ENCODE peak calls at places on chromosome 6, in eight cellular contexts. M is sigmoid colon, S is mucosa of descending colon, Q is AG09309, I is fibroblast of villous mesenchyme, W is HL-60, G is neural crest cell, E is colonic mucosa. C is an unnamed sample.

GRCh38 chr6:70369332-70369950 is 43.9 kb upstream of the FAM135A start:
- DNase-seq in E (peak), I (peak), S (peak), W (peak), Q (peak), M (peak), G (peak), C (peak)

GRCh38 chr6:88569959-88570358 is 393.5 kb downstream of the RNGTT start:
- DNase-seq in E (no peak), G (no peak), S (no peak), Q (no peak), M (no peak), I (no peak), W (no peak), C (no peak)

GRCh38 chr6:43728586-43728985 is 41.0 kb upstream of the MRPS18A start:
- DNase-seq in Q (no peak), G (no peak), E (no peak), W (no peak), I (no peak), S (no peak), M (peak), C (no peak)

GRCh38 chr6:14396826-14397517 is 279.4 kb downstream of the CD83 start:
- DNase-seq in I (no peak), M (no peak), W (no peak), G (no peak), S (no peak), Q (no peak), E (no peak), C (no peak)

GRCh38 chr6:22068561-22069346 is 228.1 kb downstream of the PRL start:
- DNase-seq in I (no peak), M (no peak), S (no peak), Q (no peak), G (no peak), W (no peak), E (no peak), C (no peak)

GRCh38 chr6:37190159-37190535 is 20.2 kb downstream of the PIM1 start:
- DNase-seq in G (no peak), M (no peak), E (no peak), I (peak), S (no peak), W (no peak), Q (no peak), C (no peak)

GRCh38 chr6:31658983-31659648 is 1.5 kb downstream of the C6orf47 start:
- DNase-seq in E (no peak), M (no peak), I (no peak), G (no peak), Q (no peak), W (no peak), S (no peak), C (no peak)

GRCh38 chr6:17448165-17448564 is 54.8 kb downstream of the CAP2 start:
- DNase-seq in W (no peak), S (no peak), Q (no peak), E (no peak), I (no peak), G (no peak), M (no peak), C (no peak)

GRCh38 chr6:18362058-18362561 is 25.0 kb upstream of the RNF144B start:
- DNase-seq in E (no peak), I (peak), Q (peak), W (no peak), G (no peak), M (no peak), S (no peak), C (no peak)

GRCh38 chr6:44157152-44157521 is 1.5 kb upstream of the CAPN11 start:
- DNase-seq in W (no peak), S (no peak), M (no peak), E (no peak), I (no peak), Q (no peak), G (no peak), C (no peak)

GRCh38 chr6:108581932-108582500 is 21.3 kb downstream of the FOXO3 start:
- DNase-seq in S (no peak), M (no peak), E (no peak), Q (no peak), I (peak), W (no peak), G (no peak), C (no peak)

GRCh38 chr6:48474764-48475674 is 364.0 kb upstream of the PTCHD4 start:
- DNase-seq in S (no peak), M (no peak), W (no peak), G (no peak), I (no peak), E (no peak), Q (no peak), C (no peak)

GRCh38 chr6:17984822-17985660 is 2.4 kb downstream of the KIF13A start:
- DNase-seq in W (no peak), S (no peak), E (no peak), I (peak), Q (no peak), M (no peak), G (no peak), C (no peak)

GRCh38 chr6:105259912-105260889 is 80.4 kb upstream of the POPDC3 start:
- DNase-seq in S (no peak), M (no peak), E (no peak), Q (no peak), I (no peak), G (no peak), W (no peak), C (no peak)

GRCh38 chr6:130293800-130294199 is 71.0 kb upstream of the SAMD3 start:
- DNase-seq in W (peak), E (peak), I (peak), G (peak), M (no peak), Q (peak), S (no peak), C (peak)

GRCh38 chr6:8219352-8219943 is 117.1 kb upstream of the EEF1E1 start:
- DNase-seq in I (peak), E (peak), M (no peak), Q (peak), G (peak), W (peak), S (no peak), C (no peak)

GRCh38 chr6:20708367-20709124 is 174.3 kb downstream of the CDKAL1 start:
- DNase-seq in Q (no peak), M (no peak), I (peak), E (no peak), G (no peak), S (no peak), W (no peak), C (no peak)

GRCh38 chr6:66134021-66134420 is 427.0 kb upstream of the EYS start:
- DNase-seq in M (no peak), Q (no peak), W (no peak), E (no peak), I (no peak), S (no peak), G (no peak), C (no peak)

GRCh38 chr6:71294121-71294523 is 5.5 kb downstream of the OGFRL1 start:
- DNase-seq in M (no peak), G (no peak), S (no peak), E (no peak), W (no peak), Q (peak), I (peak), C (no peak)

GRCh38 chr6:89797317-89797716 is 22.3 kb downstream of the MDN1 start:
- DNase-seq in W (no peak), M (no peak), S (no peak), E (no peak), G (no peak), I (no peak), Q (peak), C (no peak)

GRCh38 chr6:130313206-130313605 is 52.6 kb upstream of the TMEM200A start:
- DNase-seq in W (no peak), S (no peak), E (no peak), M (no peak), Q (no peak), I (no peak), G (no peak), C (no peak)

GRCh38 chr6:28580484-28580883 is 54.8 kb downstream of the GPX5 start:
- DNase-seq in I (no peak), S (no peak), G (no peak), M (no peak), E (no peak), W (no peak), Q (no peak), C (no peak)

GRCh38 chr6:107458687-107459282 is 579 bp downstream of the PDSS2 start:
- DNase-seq in Q (no peak), I (peak), S (no peak), M (no peak), W (no peak), G (no peak), E (no peak), C (peak)

GRCh38 chr6:16684896-16685554 is 76.2 kb downstream of the ATXN1 start:
- DNase-seq in G (no peak), S (no peak), M (no peak), Q (peak), E (no peak), I (no peak), W (no peak), C (no peak)

GRCh38 chr6:14286144-14286543 is 168.6 kb downstream of the CD83 start:
- DNase-seq in E (no peak), M (no peak), I (peak), G (no peak), Q (peak), W (no peak), S (no peak), C (no peak)

GRCh38 chr6:39107034-39107433 is 8.0 kb downstream of the SAYSD1 start:
- DNase-seq in Q (no peak), E (no peak), S (no peak), M (no peak), I (no peak), W (no peak), G (no peak), C (no peak)

GRCh38 chr6:132816665-132817064 is 2.3 kb downstream of the RPS12 start:
- DNase-seq in G (no peak), Q (no peak), S (no peak), W (no peak), I (no peak), M (no peak), E (no peak), C (no peak)

GRCh38 chr6:106187424-106187982 is 101.4 kb downstream of the PRDM1 start:
- DNase-seq in I (no peak), M (no peak), E (no peak), Q (no peak), S (no peak), W (no peak), G (no peak), C (no peak)

GRCh38 chr6:149766156-149766768 is 16.7 kb downstream of the PCMT1 start:
- DNase-seq in G (no peak), I (peak), W (no peak), E (peak), M (no peak), S (no peak), Q (peak), C (no peak)

GRCh38 chr6:47047479-47048411 is 5.6 kb upstream of the ADGRF1 start:
- DNase-seq in E (peak), I (peak), Q (peak), G (peak), S (peak), M (no peak), W (peak), C (peak)

GRCh38 chr6:95819939-95820338 is 195.8 kb upstream of the FUT9 start:
- DNase-seq in G (no peak), M (no peak), I (no peak), W (no peak), S (no peak), E (no peak), Q (no peak), C (no peak)
- TF ChIP-seq CTCF in G (peak), M (no peak), I (no peak), W (no peak), S (no peak), E (no peak), Q (no peak), C (no peak)

GRCh38 chr6:9581155-9581554 is 833.7 kb downstream of the TFAP2A start:
- DNase-seq in Q (no peak), E (no peak), G (no peak), W (no peak), I (no peak), M (no peak), S (no peak), C (no peak)

DNA sequence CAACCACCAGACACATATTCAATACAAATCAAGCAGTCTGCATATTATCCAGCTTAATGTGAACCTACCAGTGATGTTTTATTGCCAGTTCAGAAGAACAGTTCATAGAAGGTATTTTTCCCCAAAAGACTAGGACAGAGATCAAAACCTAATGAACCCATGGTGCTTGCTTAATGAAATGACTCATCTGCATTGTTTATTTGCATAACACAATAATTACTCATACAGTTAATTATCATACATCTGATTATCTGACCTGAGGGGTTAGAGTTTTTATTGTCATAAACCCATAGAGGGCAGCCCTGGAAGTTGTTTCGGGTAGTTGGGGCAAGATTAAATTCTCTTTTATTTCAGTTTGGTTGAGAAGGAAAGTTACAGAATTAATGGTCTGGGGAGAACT is 830.9 kb downstream of the TFAP2A start:
- DNase-seq in Q (no peak), S (no peak), M (no peak), E (no peak), I (peak), G (no peak), W (no peak), C (no peak)
- TF ChIP-seq CTCF in Q (no peak), S (no peak), M (no peak), E (no peak), I (no peak), G (no peak), W (no peak), C (no peak)

GRCh38 chr6:163460307-163460782 is 45.8 kb downstream of the QKI start:
- DNase-seq in M (no peak), S (no peak), I (peak), Q (no peak), E (no peak), W (no peak), G (no peak), C (no peak)

GRCh38 chr6:163459007-163459406 is 44.5 kb downstream of the QKI start:
- DNase-seq in W (no peak), E (no peak), S (no peak), I (no peak), M (no peak), Q (no peak), G (no peak), C (no peak)

GRCh38 chr6:163455553-163455952 is 41.0 kb downstream of the QKI start:
- DNase-seq in W (no peak), E (no peak), G (no peak), M (no peak), I (no peak), Q (no peak), S (no peak), C (no peak)

GRCh38 chr6:163459536-163459935 is 45.0 kb downstream of the QKI start:
- DNase-seq in S (no peak), Q (no peak), G (no peak), W (no peak), E (no peak), I (peak), M (no peak), C (no peak)

GRCh38 chr6:163457637-163458561 is 43.4 kb downstream of the QKI start:
- DNase-seq in Q (peak), M (no peak), I (peak), W (peak), G (no peak), S (no peak), E (no peak), C (no peak)
- TF ChIP-seq CTCF in Q (no peak), M (no peak), I (no peak), W (no peak), G (no peak), S (no peak), E (no peak), C (no peak)

GRCh38 chr6:166515072-166515810 is 71.2 kb downstream of the RAMACL start:
- DNase-seq in W (no peak), G (no peak), Q (peak), E (no peak), S (no peak), I (peak), M (no peak), C (peak)
- TF ChIP-seq CTCF in W (no peak), G (no peak), Q (peak), E (no peak), S (no peak), I (peak), M (peak), C (no peak)

GRCh38 chr6:138372711-138373463 is 4.8 kb upstream of the SMIM28 start:
- DNase-seq in G (no peak), S (no peak), I (no peak), E (no peak), Q (no peak), M (no peak), W (no peak), C (no peak)
- TF ChIP-seq CTCF in G (peak), S (no peak), I (no peak), E (no peak), Q (no peak), M (no peak), W (no peak), C (no peak)

DNA sequence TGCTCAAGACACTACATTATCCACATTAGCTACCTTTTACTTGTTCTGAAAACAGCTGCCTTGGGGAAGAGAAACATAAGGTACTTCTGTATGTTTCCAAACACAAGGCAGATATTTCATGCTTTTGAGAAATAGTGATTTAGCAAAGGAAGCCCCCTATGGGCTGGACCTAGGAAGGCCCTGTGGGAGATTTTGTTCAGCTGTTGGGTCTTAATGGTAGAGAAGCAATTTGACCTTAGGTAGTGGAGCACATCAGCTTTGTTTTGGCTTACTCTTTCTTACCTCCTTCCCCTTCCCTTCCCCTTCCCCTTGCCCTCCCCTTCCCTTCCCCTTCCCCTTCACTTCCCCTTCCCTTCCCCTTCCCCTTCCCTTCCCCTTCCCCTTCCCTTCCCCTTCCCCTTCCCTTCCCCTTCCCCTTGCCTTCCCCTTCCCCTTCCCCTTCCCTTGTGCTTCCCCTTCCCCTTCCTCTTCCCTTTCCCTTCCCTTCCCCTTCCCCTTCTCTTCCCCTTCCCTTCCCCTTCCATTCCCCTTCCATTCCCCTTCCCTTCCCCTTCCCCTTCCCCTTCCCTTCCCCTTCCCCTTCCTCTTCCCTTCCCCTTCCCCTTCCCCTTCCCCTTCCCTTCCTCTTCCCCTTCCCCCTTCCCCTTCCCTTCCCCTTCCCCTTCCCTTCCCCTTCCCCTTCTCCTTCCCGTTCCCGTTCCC is 84.6 kb downstream of the ANKS1A start:
- DNase-seq in M (no peak), W (no peak), Q (no peak), E (no peak), S (no peak), I (no peak), G (no peak), C (no peak)
- TF ChIP-seq CTCF in M (no peak), W (no peak), Q (peak), E (no peak), S (no peak), I (peak), G (peak), C (peak)

GRCh38 chr6:35728663-35729348 is 8.0 kb upstream of the ARMC12 start:
- DNase-seq in S (peak), W (peak), I (no peak), E (peak), G (no peak), M (peak), Q (no peak), C (no peak)
- TF ChIP-seq CTCF in S (no peak), W (no peak), I (no peak), E (no peak), G (no peak), M (no peak), Q (no peak), C (no peak)

DNA sequence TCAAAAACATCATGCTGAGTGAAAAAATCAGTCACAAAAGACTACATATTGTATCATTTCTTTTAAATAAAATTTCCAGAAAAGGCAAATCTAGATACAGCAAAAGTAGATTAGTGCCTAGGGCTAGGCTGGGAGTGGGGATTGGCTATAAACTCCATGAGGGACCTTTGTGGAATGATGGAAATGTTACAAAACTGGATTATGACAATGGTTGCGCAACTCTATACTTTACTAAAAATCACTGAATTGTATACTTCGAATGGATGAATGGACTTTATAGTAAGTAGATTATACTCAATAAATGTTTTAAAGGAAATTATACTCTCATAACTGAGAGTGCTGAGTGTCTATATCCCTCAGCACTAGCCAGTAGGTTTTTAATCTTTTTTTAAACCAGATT is 4.3 kb downstream of the HMGN3 start:
- DNase-seq in M (no peak), G (no peak), E (no peak), Q (no peak), W (no peak), I (no peak), S (no peak), C (no peak)
- TF ChIP-seq CTCF in M (no peak), G (no peak), E (no peak), Q (no peak), W (no peak), I (no peak), S (no peak), C (no peak)

C was measured in glutamatergic neuron.